ENCODE peak calls at places on chromosomes 6 and 20, in ten cellular contexts. One of them, this sample, is unnamed.

GRCh38 chr6:126516411-126516810 is 176.5 kb downstream of the CENPW start:
- DNase-seq in fibroblast of pulmonary artery: no peak
- DNase-seq in GM23338: no peak
- DNase-seq in tibial nerve: no peak
- DNase-seq in fibroblast of the aortic adventitia: peak; percentile 19
- DNase-seq in fibroblast of mammary gland: peak; percentile 17
- DNase-seq in heart right ventricle: no peak
- DNase-seq in GM06990: no peak
- DNase-seq in cardiac muscle cell: no peak
- DNase-seq in bronchial epithelial cell: no peak
- DNase-seq in this sample: no peak

GRCh38 chr6:2718334-2719052 is 32.2 kb downstream of the MYLK4 start:
- DNase-seq in GM23338: no peak
- DNase-seq in cardiac muscle cell: peak; percentile 59
- DNase-seq in bronchial epithelial cell: peak; percentile 30
- DNase-seq in fibroblast of the aortic adventitia: peak; percentile 42
- DNase-seq in heart right ventricle: no peak
- DNase-seq in fibroblast of mammary gland: no peak
- DNase-seq in GM06990: no peak
- DNase-seq in tibial nerve: no peak
- DNase-seq in fibroblast of pulmonary artery: peak; percentile 61
- DNase-seq in this sample: no peak

GRCh38 chr6:56996401-56996800 is 41.5 kb downstream of the BEND6 start:
- DNase-seq in fibroblast of pulmonary artery: no peak
- DNase-seq in fibroblast of the aortic adventitia: no peak
- DNase-seq in tibial nerve: no peak
- DNase-seq in GM06990: no peak
- DNase-seq in GM23338: no peak
- DNase-seq in cardiac muscle cell: no peak
- DNase-seq in fibroblast of mammary gland: no peak
- DNase-seq in heart right ventricle: no peak
- DNase-seq in bronchial epithelial cell: no peak
- DNase-seq in this sample: no peak

GRCh38 chr6:161101517-161101916 is 109.9 kb downstream of the MAP3K4 start:
- DNase-seq in fibroblast of pulmonary artery: peak; percentile 12
- DNase-seq in GM23338: peak; percentile 31
- DNase-seq in fibroblast of the aortic adventitia: no peak
- DNase-seq in bronchial epithelial cell: no peak
- DNase-seq in fibroblast of mammary gland: no peak
- DNase-seq in tibial nerve: no peak
- DNase-seq in GM06990: no peak
- DNase-seq in cardiac muscle cell: no peak
- DNase-seq in heart right ventricle: no peak
- DNase-seq in this sample: no peak

GRCh38 chr20:8473459-8473858 is 341.4 kb downstream of the PLCB1 start:
- DNase-seq in fibroblast of the aortic adventitia: peak; percentile 14
- DNase-seq in bronchial epithelial cell: no peak
- DNase-seq in cardiac muscle cell: no peak
- DNase-seq in heart right ventricle: no peak
- DNase-seq in fibroblast of mammary gland: peak; percentile 6
- DNase-seq in tibial nerve: no peak
- DNase-seq in GM23338: no peak
- DNase-seq in fibroblast of pulmonary artery: no peak
- DNase-seq in GM06990: no peak
- DNase-seq in this sample: no peak

GRCh38 chr6:162343902-162344226 is 383.7 kb downstream of the PRKN start:
- DNase-seq in bronchial epithelial cell: no peak
- DNase-seq in GM06990: no peak
- DNase-seq in fibroblast of mammary gland: peak; percentile 88
- DNase-seq in fibroblast of pulmonary artery: peak; percentile 14
- DNase-seq in heart right ventricle: no peak
- DNase-seq in GM23338: no peak
- DNase-seq in tibial nerve: no peak
- DNase-seq in cardiac muscle cell: peak; percentile 73
- DNase-seq in fibroblast of the aortic adventitia: no peak
- DNase-seq in this sample: peak; percentile 79

GRCh38 chr6:56072856-56073255 is 174.5 kb downstream of the COL21A1 start:
- DNase-seq in bronchial epithelial cell: no peak
- DNase-seq in GM23338: no peak
- DNase-seq in tibial nerve: no peak
- DNase-seq in fibroblast of mammary gland: peak; percentile 90
- DNase-seq in fibroblast of pulmonary artery: peak; percentile 86
- DNase-seq in GM06990: no peak
- DNase-seq in fibroblast of the aortic adventitia: peak; percentile 90
- DNase-seq in heart right ventricle: no peak
- DNase-seq in cardiac muscle cell: peak; percentile 88
- DNase-seq in this sample: peak; percentile 49

GRCh38 chr6:150959071-150959637 is 93.7 kb downstream of the MTHFD1L start:
- DNase-seq in GM06990: no peak
- DNase-seq in bronchial epithelial cell: no peak
- DNase-seq in fibroblast of pulmonary artery: peak; percentile 30
- DNase-seq in GM23338: no peak
- DNase-seq in fibroblast of mammary gland: peak; percentile 29
- DNase-seq in cardiac muscle cell: peak; percentile 18
- DNase-seq in tibial nerve: no peak
- DNase-seq in heart right ventricle: no peak
- DNase-seq in fibroblast of the aortic adventitia: peak; percentile 64
- DNase-seq in this sample: no peak

GRCh38 chr6:90993771-90994170 is 406.9 kb upstream of the MAP3K7 start:
- DNase-seq in fibroblast of mammary gland: no peak
- DNase-seq in fibroblast of pulmonary artery: no peak
- DNase-seq in cardiac muscle cell: no peak
- DNase-seq in bronchial epithelial cell: peak; percentile 46
- DNase-seq in GM23338: no peak
- DNase-seq in tibial nerve: no peak
- DNase-seq in fibroblast of the aortic adventitia: no peak
- DNase-seq in GM06990: no peak
- DNase-seq in heart right ventricle: no peak
- DNase-seq in this sample: no peak

GRCh38 chr6:73739097-73739496 is 43.1 kb downstream of the CD109 start:
- DNase-seq in GM23338: peak; percentile 84
- DNase-seq in fibroblast of pulmonary artery: peak; percentile 91
- DNase-seq in tibial nerve: no peak
- DNase-seq in fibroblast of mammary gland: peak; percentile 76
- DNase-seq in cardiac muscle cell: peak; percentile 85
- DNase-seq in fibroblast of the aortic adventitia: peak; percentile 88
- DNase-seq in heart right ventricle: no peak
- DNase-seq in bronchial epithelial cell: peak; percentile 55
- DNase-seq in GM06990: no peak
- DNase-seq in this sample: peak; percentile 24

GRCh38 chr20:23562721-23563342 is 5.5 kb downstream of the CST9L start:
- DNase-seq in tibial nerve: no peak
- DNase-seq in cardiac muscle cell: no peak
- DNase-seq in GM23338: no peak
- DNase-seq in GM06990: no peak
- DNase-seq in fibroblast of pulmonary artery: no peak
- DNase-seq in bronchial epithelial cell: no peak
- DNase-seq in fibroblast of the aortic adventitia: no peak
- DNase-seq in fibroblast of mammary gland: no peak
- DNase-seq in heart right ventricle: no peak
- DNase-seq in this sample: no peak

GRCh38 chr6:75210885-75211739 is 5.3 kb upstream of the COL12A1 start:
- DNase-seq in bronchial epithelial cell: peak; percentile 59
- DNase-seq in heart right ventricle: no peak
- DNase-seq in fibroblast of pulmonary artery: peak; percentile 85
- DNase-seq in fibroblast of mammary gland: peak; percentile 78
- DNase-seq in fibroblast of the aortic adventitia: peak; percentile 87
- DNase-seq in GM06990: no peak
- DNase-seq in cardiac muscle cell: peak; percentile 83
- DNase-seq in GM23338: peak; percentile 88
- DNase-seq in tibial nerve: peak; percentile 92
- DNase-seq in this sample: peak; percentile 54

GRCh38 chr6:156454867-156455266 is 322.3 kb upstream of the ARID1B start:
- DNase-seq in bronchial epithelial cell: no peak
- DNase-seq in fibroblast of mammary gland: no peak
- DNase-seq in cardiac muscle cell: no peak
- DNase-seq in fibroblast of the aortic adventitia: no peak
- DNase-seq in GM06990: no peak
- DNase-seq in heart right ventricle: no peak
- DNase-seq in GM23338: no peak
- DNase-seq in tibial nerve: no peak
- DNase-seq in fibroblast of pulmonary artery: no peak
- DNase-seq in this sample: no peak

GRCh38 chr6:156451726-156452125 is 325.5 kb upstream of the ARID1B start:
- DNase-seq in fibroblast of the aortic adventitia: no peak
- DNase-seq in tibial nerve: no peak
- DNase-seq in fibroblast of mammary gland: no peak
- DNase-seq in heart right ventricle: no peak
- DNase-seq in cardiac muscle cell: no peak
- DNase-seq in GM23338: no peak
- DNase-seq in GM06990: no peak
- DNase-seq in fibroblast of pulmonary artery: no peak
- DNase-seq in bronchial epithelial cell: no peak
- DNase-seq in this sample: no peak

GRCh38 chr6:156451088-156451487 is 326.1 kb upstream of the ARID1B start:
- DNase-seq in GM23338: no peak
- DNase-seq in tibial nerve: no peak
- DNase-seq in bronchial epithelial cell: no peak
- DNase-seq in fibroblast of the aortic adventitia: no peak
- DNase-seq in GM06990: no peak
- DNase-seq in fibroblast of mammary gland: no peak
- DNase-seq in cardiac muscle cell: no peak
- DNase-seq in heart right ventricle: no peak
- DNase-seq in fibroblast of pulmonary artery: no peak
- DNase-seq in this sample: no peak

GRCh38 chr6:156450421-156450820 is 326.8 kb upstream of the ARID1B start:
- DNase-seq in cardiac muscle cell: no peak
- DNase-seq in fibroblast of mammary gland: no peak
- DNase-seq in GM06990: no peak
- DNase-seq in heart right ventricle: no peak
- DNase-seq in GM23338: no peak
- DNase-seq in fibroblast of the aortic adventitia: no peak
- DNase-seq in fibroblast of pulmonary artery: no peak
- DNase-seq in bronchial epithelial cell: no peak
- DNase-seq in tibial nerve: no peak
- DNase-seq in this sample: no peak

DNA sequence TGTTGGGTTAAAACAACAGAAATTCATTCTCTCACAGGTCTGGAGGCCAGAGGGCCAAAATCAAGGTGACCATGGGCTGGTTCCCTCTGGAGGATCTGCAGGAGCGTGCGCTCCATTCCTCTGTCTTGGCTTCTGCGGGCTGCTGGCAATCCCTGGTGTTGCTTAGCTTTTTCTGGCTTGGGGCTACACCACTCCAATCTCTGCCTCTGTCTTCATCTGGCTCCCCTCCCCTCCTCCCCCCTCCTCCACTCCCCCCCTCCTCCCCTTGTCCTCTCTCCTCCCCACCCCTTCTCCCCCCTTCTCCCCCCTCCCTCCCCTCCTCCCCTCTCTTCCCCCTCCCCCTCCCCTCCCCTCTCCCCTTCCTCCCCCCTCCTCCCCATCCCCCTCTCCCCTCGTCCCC is 321.3 kb upstream of the ARID1B start:
- DNase-seq in tibial nerve: no peak
- DNase-seq in fibroblast of mammary gland: no peak
- DNase-seq in bronchial epithelial cell: no peak
- DNase-seq in heart right ventricle: no peak
- DNase-seq in GM06990: no peak
- DNase-seq in fibroblast of pulmonary artery: no peak
- DNase-seq in fibroblast of the aortic adventitia: no peak
- DNase-seq in cardiac muscle cell: no peak
- DNase-seq in GM23338: no peak
- DNase-seq in this sample: no peak
- TF ChIP-seq CTCF in tibial nerve: no peak
- TF ChIP-seq CTCF in fibroblast of mammary gland: no peak
- TF ChIP-seq CTCF in bronchial epithelial cell: no peak
- TF ChIP-seq CTCF in heart right ventricle: no peak
- TF ChIP-seq CTCF in GM06990: no peak
- TF ChIP-seq CTCF in fibroblast of pulmonary artery: no peak
- TF ChIP-seq CTCF in fibroblast of the aortic adventitia: no peak
- TF ChIP-seq CTCF in cardiac muscle cell: no peak
- TF ChIP-seq CTCF in GM23338: no peak
- TF ChIP-seq CTCF in this sample: no peak

GRCh38 chr20:63005862-63006564 is 751 bp downstream of the BHLHE23 start:
- DNase-seq in bronchial epithelial cell: no peak
- DNase-seq in cardiac muscle cell: peak; percentile 20
- DNase-seq in GM23338: peak; percentile 74
- DNase-seq in fibroblast of pulmonary artery: peak; percentile 14
- DNase-seq in fibroblast of the aortic adventitia: no peak
- DNase-seq in tibial nerve: no peak
- DNase-seq in GM06990: no peak
- DNase-seq in heart right ventricle: peak; percentile 7
- DNase-seq in fibroblast of mammary gland: peak; percentile 24
- DNase-seq in this sample: peak; percentile 49
- H3K4me3 ChIP-seq in bronchial epithelial cell: no peak overlapping the region
- H3K4me3 ChIP-seq in cardiac muscle cell: no peak overlapping the region
- H3K4me3 ChIP-seq in GM23338: peak overlapping the region; percentile 63
- H3K4me3 ChIP-seq in fibroblast of pulmonary artery: no peak overlapping the region
- H3K4me3 ChIP-seq in fibroblast of the aortic adventitia: no peak overlapping the region
- H3K4me3 ChIP-seq in tibial nerve: no peak overlapping the region
- H3K4me3 ChIP-seq in GM06990: no peak overlapping the region
- H3K4me3 ChIP-seq in heart right ventricle: no peak overlapping the region
- H3K4me3 ChIP-seq in fibroblast of mammary gland: no peak overlapping the region
- H3K4me3 ChIP-seq in this sample: no peak overlapping the region

GRCh38 chr6:69098910-69099309 is 463.8 kb downstream of the ADGRB3 start:
- DNase-seq in heart right ventricle: no peak
- DNase-seq in GM06990: no peak
- DNase-seq in tibial nerve: no peak
- DNase-seq in fibroblast of the aortic adventitia: no peak
- DNase-seq in bronchial epithelial cell: no peak
- DNase-seq in fibroblast of mammary gland: no peak
- DNase-seq in GM23338: peak; percentile 8
- DNase-seq in cardiac muscle cell: no peak
- DNase-seq in fibroblast of pulmonary artery: no peak
- DNase-seq in this sample: no peak
- TF ChIP-seq CTCF in heart right ventricle: no peak
- TF ChIP-seq CTCF in GM06990: peak; percentile 12
- TF ChIP-seq CTCF in tibial nerve: no peak
- TF ChIP-seq CTCF in fibroblast of the aortic adventitia: no peak
- TF ChIP-seq CTCF in bronchial epithelial cell: no peak
- TF ChIP-seq CTCF in fibroblast of mammary gland: no peak
- TF ChIP-seq CTCF in GM23338: no peak
- TF ChIP-seq CTCF in cardiac muscle cell: no peak
- TF ChIP-seq CTCF in fibroblast of pulmonary artery: no peak
- TF ChIP-seq CTCF in this sample: no peak

DNA sequence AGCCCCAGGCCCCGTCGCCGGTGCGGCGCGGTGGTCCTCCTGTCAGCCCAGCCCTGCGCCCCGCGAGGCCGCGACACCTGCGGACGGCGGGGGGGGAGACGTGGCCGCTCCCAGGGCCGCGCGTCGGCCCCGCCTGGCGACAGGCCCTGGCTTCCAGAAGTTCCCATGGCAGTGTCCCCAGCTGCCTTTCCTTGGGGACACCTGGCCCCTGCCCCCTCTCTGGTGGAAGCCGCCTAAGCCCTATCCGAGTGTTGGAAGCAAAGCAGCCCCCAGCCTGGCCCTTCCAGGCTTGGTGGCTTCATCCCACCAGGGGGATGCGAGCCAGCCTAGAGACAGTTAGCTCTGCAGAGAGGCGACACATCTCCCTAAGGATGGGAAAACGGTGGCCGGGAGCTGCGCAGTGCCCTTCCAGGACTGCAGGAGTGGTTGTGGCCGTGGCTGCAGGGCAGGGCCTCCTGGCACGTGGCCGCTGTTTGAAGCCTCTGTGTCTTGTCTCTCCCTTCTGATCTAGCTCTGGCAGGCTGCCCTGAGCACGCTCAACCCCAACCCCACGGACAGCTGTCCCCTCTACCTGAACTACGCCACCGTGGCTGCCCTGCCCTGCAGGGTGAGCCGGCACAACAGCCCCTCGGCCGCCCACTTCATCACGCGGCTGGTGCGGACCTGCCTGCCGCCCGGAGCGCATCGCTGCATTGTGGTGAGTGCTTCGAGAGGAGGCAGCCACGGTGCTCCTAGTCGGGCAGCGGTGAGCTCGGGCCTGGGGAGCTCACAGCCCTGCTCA is 816 bp downstream of the NPEPL1 start:
- DNase-seq in fibroblast of pulmonary artery: no peak
- DNase-seq in tibial nerve: no peak
- DNase-seq in cardiac muscle cell: no peak
- DNase-seq in GM06990: no peak
- DNase-seq in fibroblast of mammary gland: no peak
- DNase-seq in GM23338: peak; percentile 59
- DNase-seq in bronchial epithelial cell: no peak
- DNase-seq in fibroblast of the aortic adventitia: no peak
- DNase-seq in heart right ventricle: peak; percentile 41
- DNase-seq in this sample: no peak
- H3K4me3 ChIP-seq in fibroblast of pulmonary artery: peak overlapping the region; percentile 44
- H3K4me3 ChIP-seq in tibial nerve: peak overlapping the region; percentile 71
- H3K4me3 ChIP-seq in cardiac muscle cell: no peak overlapping the region
- H3K4me3 ChIP-seq in GM06990: peak overlapping the region; percentile 59
- H3K4me3 ChIP-seq in fibroblast of mammary gland: peak overlapping the region; percentile 41
- H3K4me3 ChIP-seq in GM23338: peak overlapping the region; percentile 44
- H3K4me3 ChIP-seq in bronchial epithelial cell: peak overlapping the region; percentile 45
- H3K4me3 ChIP-seq in fibroblast of the aortic adventitia: peak overlapping the region; percentile 65
- H3K4me3 ChIP-seq in heart right ventricle: no peak overlapping the region
- H3K4me3 ChIP-seq in this sample: peak overlapping the region; percentile 44